ENCODE peak calls at places on chromosome 3, in ten cellular contexts. One of them, this sample, is unnamed.

GRCh38 chr3:156507285-156507684 is 47.6 kb downstream of the SSR3 start:
- DNase-seq in right lobe of liver: no peak
- DNase-seq in K562: no peak
- DNase-seq in CD8-positive, alpha-beta T cell: no peak
- DNase-seq in OCI-LY7: no peak
- DNase-seq in GM23338: no peak
- DNase-seq in GM12865: no peak
- DNase-seq in Caco-2: no peak
- DNase-seq in progenitor cell of endocrine pancreas: no peak
- DNase-seq in A673: peak; percentile 26
- DNase-seq in this sample: no peak

GRCh38 chr3:42502429-42503250 is at the start of gene VIPR1:
- DNase-seq in right lobe of liver: peak; percentile 88
- DNase-seq in K562: peak; percentile 100
- DNase-seq in CD8-positive, alpha-beta T cell: peak; percentile 90
- DNase-seq in OCI-LY7: peak; percentile 79
- DNase-seq in GM23338: peak; percentile 95
- DNase-seq in GM12865: peak; percentile 83
- DNase-seq in Caco-2: peak; percentile 95
- DNase-seq in progenitor cell of endocrine pancreas: peak; percentile 86
- DNase-seq in A673: peak; percentile 70
- DNase-seq in this sample: peak; percentile 68

GRCh38 chr3:130081371-130081881 is at the start of gene ALG1L2:
- DNase-seq in right lobe of liver: no peak
- DNase-seq in K562: no peak
- DNase-seq in CD8-positive, alpha-beta T cell: no peak
- DNase-seq in OCI-LY7: no peak
- DNase-seq in GM23338: no peak
- DNase-seq in GM12865: no peak
- DNase-seq in Caco-2: no peak
- DNase-seq in progenitor cell of endocrine pancreas: no peak
- DNase-seq in A673: no peak
- DNase-seq in this sample: no peak

GRCh38 chr3:6654670-6655069 is 206.2 kb upstream of the GRM7 start:
- DNase-seq in right lobe of liver: no peak
- DNase-seq in K562: no peak
- DNase-seq in CD8-positive, alpha-beta T cell: no peak
- DNase-seq in OCI-LY7: no peak
- DNase-seq in GM23338: no peak
- DNase-seq in GM12865: no peak
- DNase-seq in Caco-2: no peak
- DNase-seq in progenitor cell of endocrine pancreas: no peak
- DNase-seq in A673: no peak
- DNase-seq in this sample: no peak

GRCh38 chr3:192914873-192915272 is 2.8 kb downstream of the MB21D2 start:
- DNase-seq in right lobe of liver: no peak
- DNase-seq in K562: no peak
- DNase-seq in CD8-positive, alpha-beta T cell: no peak
- DNase-seq in OCI-LY7: no peak
- DNase-seq in GM23338: no peak
- DNase-seq in GM12865: peak; percentile 42
- DNase-seq in Caco-2: no peak
- DNase-seq in progenitor cell of endocrine pancreas: no peak
- DNase-seq in A673: no peak
- DNase-seq in this sample: no peak

GRCh38 chr3:151356791-151357460 is 27.6 kb upstream of the P2RY13 start:
- DNase-seq in right lobe of liver: no peak
- DNase-seq in K562: no peak
- DNase-seq in CD8-positive, alpha-beta T cell: no peak
- DNase-seq in OCI-LY7: no peak
- DNase-seq in GM23338: no peak
- DNase-seq in GM12865: no peak
- DNase-seq in Caco-2: no peak
- DNase-seq in progenitor cell of endocrine pancreas: no peak
- DNase-seq in A673: no peak
- DNase-seq in this sample: no peak

GRCh38 chr3:93969443-93969842 is 4.3 kb downstream of the PROS1 start:
- DNase-seq in right lobe of liver: no peak
- DNase-seq in K562: peak; percentile 6
- DNase-seq in CD8-positive, alpha-beta T cell: no peak
- DNase-seq in OCI-LY7: no peak
- DNase-seq in GM23338: no peak
- DNase-seq in GM12865: no peak
- DNase-seq in Caco-2: no peak
- DNase-seq in progenitor cell of endocrine pancreas: no peak
- DNase-seq in A673: peak; percentile 68
- DNase-seq in this sample: no peak

GRCh38 chr3:15637131-15637951 is 35.8 kb downstream of the BTD start:
- DNase-seq in right lobe of liver: no peak
- DNase-seq in K562: no peak
- DNase-seq in CD8-positive, alpha-beta T cell: no peak
- DNase-seq in OCI-LY7: no peak
- DNase-seq in GM23338: no peak
- DNase-seq in GM12865: peak; percentile 71
- DNase-seq in Caco-2: no peak
- DNase-seq in progenitor cell of endocrine pancreas: no peak
- DNase-seq in A673: no peak
- DNase-seq in this sample: no peak

GRCh38 chr3:155673411-155673810 is 71.5 kb downstream of the PLCH1 start:
- DNase-seq in right lobe of liver: no peak
- DNase-seq in K562: no peak
- DNase-seq in CD8-positive, alpha-beta T cell: no peak
- DNase-seq in OCI-LY7: no peak
- DNase-seq in GM23338: no peak
- DNase-seq in GM12865: no peak
- DNase-seq in Caco-2: no peak
- DNase-seq in progenitor cell of endocrine pancreas: no peak
- DNase-seq in A673: no peak
- DNase-seq in this sample: no peak

GRCh38 chr3:16140116-16140893 is 34.2 kb upstream of the GALNT15 start:
- DNase-seq in right lobe of liver: no peak
- DNase-seq in K562: no peak
- DNase-seq in CD8-positive, alpha-beta T cell: no peak
- DNase-seq in OCI-LY7: no peak
- DNase-seq in GM23338: no peak
- DNase-seq in GM12865: no peak
- DNase-seq in Caco-2: no peak
- DNase-seq in progenitor cell of endocrine pancreas: no peak
- DNase-seq in A673: no peak
- DNase-seq in this sample: no peak

GRCh38 chr3:172135185-172135584 is 95.8 kb downstream of the FNDC3B start:
- DNase-seq in right lobe of liver: no peak
- DNase-seq in K562: no peak
- DNase-seq in CD8-positive, alpha-beta T cell: no peak
- DNase-seq in OCI-LY7: no peak
- DNase-seq in GM23338: no peak
- DNase-seq in GM12865: no peak
- DNase-seq in Caco-2: peak; percentile 23
- DNase-seq in progenitor cell of endocrine pancreas: no peak
- DNase-seq in A673: peak; percentile 78
- DNase-seq in this sample: no peak

GRCh38 chr3:5264093-5264610 is 76.6 kb downstream of the EDEM1 start:
- DNase-seq in right lobe of liver: no peak
- DNase-seq in K562: no peak
- DNase-seq in CD8-positive, alpha-beta T cell: no peak
- DNase-seq in OCI-LY7: no peak
- DNase-seq in GM23338: no peak
- DNase-seq in GM12865: no peak
- DNase-seq in Caco-2: no peak
- DNase-seq in progenitor cell of endocrine pancreas: no peak
- DNase-seq in A673: no peak
- DNase-seq in this sample: no peak

GRCh38 chr3:191762323-191762960 is 301.5 kb downstream of the PYDC2 start:
- DNase-seq in right lobe of liver: no peak
- DNase-seq in K562: no peak
- DNase-seq in CD8-positive, alpha-beta T cell: no peak
- DNase-seq in OCI-LY7: no peak
- DNase-seq in GM23338: peak; percentile 60
- DNase-seq in GM12865: no peak
- DNase-seq in Caco-2: no peak
- DNase-seq in progenitor cell of endocrine pancreas: no peak
- DNase-seq in A673: peak; percentile 91
- DNase-seq in this sample: no peak

GRCh38 chr3:27666708-27667107 is 55.4 kb downstream of the EOMES start:
- DNase-seq in right lobe of liver: peak; percentile 53
- DNase-seq in K562: no peak
- DNase-seq in CD8-positive, alpha-beta T cell: no peak
- DNase-seq in OCI-LY7: peak; percentile 6
- DNase-seq in GM23338: peak; percentile 93
- DNase-seq in GM12865: peak; percentile 11
- DNase-seq in Caco-2: no peak
- DNase-seq in progenitor cell of endocrine pancreas: no peak
- DNase-seq in A673: peak; percentile 72
- DNase-seq in this sample: no peak

GRCh38 chr3:149579838-149580542 is 77.8 kb downstream of the WWTR1 start:
- DNase-seq in right lobe of liver: no peak
- DNase-seq in K562: no peak
- DNase-seq in CD8-positive, alpha-beta T cell: no peak
- DNase-seq in OCI-LY7: no peak
- DNase-seq in GM23338: no peak
- DNase-seq in GM12865: peak; percentile 65
- DNase-seq in Caco-2: no peak
- DNase-seq in progenitor cell of endocrine pancreas: no peak
- DNase-seq in A673: no peak
- DNase-seq in this sample: no peak

GRCh38 chr3:138919304-138919703 is 27.6 kb downstream of the FOXL2 start:
- DNase-seq in right lobe of liver: no peak
- DNase-seq in K562: no peak
- DNase-seq in CD8-positive, alpha-beta T cell: no peak
- DNase-seq in OCI-LY7: no peak
- DNase-seq in GM23338: no peak
- DNase-seq in GM12865: no peak
- DNase-seq in Caco-2: no peak
- DNase-seq in progenitor cell of endocrine pancreas: no peak
- DNase-seq in A673: no peak
- DNase-seq in this sample: no peak

GRCh38 chr3:63032876-63033275 is 157.7 kb upstream of the CADPS start:
- DNase-seq in right lobe of liver: no peak
- DNase-seq in K562: no peak
- DNase-seq in CD8-positive, alpha-beta T cell: no peak
- DNase-seq in OCI-LY7: no peak
- DNase-seq in GM23338: no peak
- DNase-seq in GM12865: no peak
- DNase-seq in Caco-2: no peak
- DNase-seq in progenitor cell of endocrine pancreas: no peak
- DNase-seq in A673: no peak
- DNase-seq in this sample: no peak

GRCh38 chr3:78951546-78951945 is 816.3 kb downstream of the ROBO1 start:
- DNase-seq in right lobe of liver: no peak
- DNase-seq in K562: no peak
- DNase-seq in CD8-positive, alpha-beta T cell: no peak
- DNase-seq in OCI-LY7: no peak
- DNase-seq in GM23338: no peak
- DNase-seq in GM12865: no peak
- DNase-seq in Caco-2: no peak
- DNase-seq in progenitor cell of endocrine pancreas: no peak
- DNase-seq in A673: no peak
- DNase-seq in this sample: no peak

GRCh38 chr3:46454209-46454595 is 10.5 kb downstream of the LTF start:
- DNase-seq in right lobe of liver: no peak
- DNase-seq in K562: no peak
- DNase-seq in CD8-positive, alpha-beta T cell: no peak
- DNase-seq in OCI-LY7: no peak
- DNase-seq in GM23338: no peak
- DNase-seq in GM12865: no peak
- DNase-seq in Caco-2: no peak
- DNase-seq in progenitor cell of endocrine pancreas: no peak
- DNase-seq in A673: no peak
- DNase-seq in this sample: no peak

GRCh38 chr3:60536420-60536819 is 714.8 kb downstream of the FHIT start:
- DNase-seq in right lobe of liver: no peak
- DNase-seq in K562: no peak
- DNase-seq in CD8-positive, alpha-beta T cell: no peak
- DNase-seq in OCI-LY7: peak; percentile 49
- DNase-seq in GM23338: no peak
- DNase-seq in GM12865: peak; percentile 60
- DNase-seq in Caco-2: peak; percentile 11
- DNase-seq in progenitor cell of endocrine pancreas: no peak
- DNase-seq in A673: no peak
- DNase-seq in this sample: no peak
- TF ChIP-seq CTCF in right lobe of liver: no peak
- TF ChIP-seq CTCF in K562: no peak
- TF ChIP-seq CTCF in CD8-positive, alpha-beta T cell: no peak
- TF ChIP-seq CTCF in OCI-LY7: no peak
- TF ChIP-seq CTCF in GM23338: no peak
- TF ChIP-seq CTCF in GM12865: no peak
- TF ChIP-seq CTCF in Caco-2: no peak
- TF ChIP-seq CTCF in progenitor cell of endocrine pancreas: no peak
- TF ChIP-seq CTCF in A673: no peak
- TF ChIP-seq CTCF in this sample: no peak

GRCh38 chr3:195140410-195140809 is 130.5 kb downstream of the XXYLT1 start:
- DNase-seq in right lobe of liver: no peak
- DNase-seq in K562: no peak
- DNase-seq in CD8-positive, alpha-beta T cell: no peak
- DNase-seq in OCI-LY7: no peak
- DNase-seq in GM23338: no peak
- DNase-seq in GM12865: no peak
- DNase-seq in Caco-2: no peak
- DNase-seq in progenitor cell of endocrine pancreas: no peak
- DNase-seq in A673: no peak
- DNase-seq in this sample: no peak
- TF ChIP-seq CTCF in right lobe of liver: no peak
- TF ChIP-seq CTCF in K562: no peak
- TF ChIP-seq CTCF in CD8-positive, alpha-beta T cell: no peak
- TF ChIP-seq CTCF in OCI-LY7: no peak
- TF ChIP-seq CTCF in GM23338: no peak
- TF ChIP-seq CTCF in GM12865: no peak
- TF ChIP-seq CTCF in Caco-2: no peak
- TF ChIP-seq CTCF in progenitor cell of endocrine pancreas: no peak
- TF ChIP-seq CTCF in A673: no peak
- TF ChIP-seq CTCF in this sample: no peak

GRCh38 chr3:135516143-135516542 is 449.4 kb upstream of the PPP2R3A start:
- DNase-seq in right lobe of liver: no peak
- DNase-seq in K562: peak; percentile 12
- DNase-seq in CD8-positive, alpha-beta T cell: no peak
- DNase-seq in OCI-LY7: no peak
- DNase-seq in GM23338: peak; percentile 86
- DNase-seq in GM12865: no peak
- DNase-seq in Caco-2: peak; percentile 1
- DNase-seq in progenitor cell of endocrine pancreas: no peak
- DNase-seq in A673: peak; percentile 5
- DNase-seq in this sample: no peak
- TF ChIP-seq CTCF in right lobe of liver: no peak
- TF ChIP-seq CTCF in K562: no peak
- TF ChIP-seq CTCF in CD8-positive, alpha-beta T cell: no peak
- TF ChIP-seq CTCF in OCI-LY7: no peak
- TF ChIP-seq CTCF in GM23338: peak; percentile 70
- TF ChIP-seq CTCF in GM12865: no peak
- TF ChIP-seq CTCF in Caco-2: peak; percentile 23
- TF ChIP-seq CTCF in progenitor cell of endocrine pancreas: peak; percentile 53
- TF ChIP-seq CTCF in A673: peak; percentile 10
- TF ChIP-seq CTCF in this sample: no peak

DNA sequence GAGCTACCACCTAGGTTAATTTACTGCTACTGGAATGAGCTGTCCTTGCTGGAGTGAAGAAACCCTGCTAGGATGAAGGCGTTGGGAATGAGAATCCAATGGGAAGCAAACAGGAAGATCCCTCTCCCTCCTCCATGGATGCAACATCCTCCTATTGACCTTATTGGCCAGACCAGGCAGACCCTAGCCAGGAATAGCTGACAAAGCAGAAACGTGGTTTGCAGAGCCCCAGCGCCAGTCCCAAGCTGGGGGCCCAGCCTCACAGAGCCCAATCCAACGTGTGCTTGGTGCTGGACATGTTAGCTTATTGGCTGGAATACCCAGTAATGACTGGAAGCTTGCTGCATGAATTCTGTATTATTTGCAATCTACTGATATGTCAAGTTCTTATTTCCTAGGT is 273.1 kb downstream of the LRTM1 start:
- DNase-seq in right lobe of liver: no peak
- DNase-seq in K562: no peak
- DNase-seq in CD8-positive, alpha-beta T cell: no peak
- DNase-seq in OCI-LY7: no peak
- DNase-seq in GM23338: no peak
- DNase-seq in GM12865: no peak
- DNase-seq in Caco-2: no peak
- DNase-seq in progenitor cell of endocrine pancreas: no peak
- DNase-seq in A673: no peak
- DNase-seq in this sample: no peak
- TF ChIP-seq CTCF in right lobe of liver: no peak
- TF ChIP-seq CTCF in K562: no peak
- TF ChIP-seq CTCF in CD8-positive, alpha-beta T cell: no peak
- TF ChIP-seq CTCF in OCI-LY7: no peak
- TF ChIP-seq CTCF in GM23338: no peak
- TF ChIP-seq CTCF in GM12865: no peak
- TF ChIP-seq CTCF in Caco-2: no peak
- TF ChIP-seq CTCF in progenitor cell of endocrine pancreas: no peak
- TF ChIP-seq CTCF in A673: no peak
- TF ChIP-seq CTCF in this sample: no peak